ENCODE peak calls at places on chromosomes 5 and 9, in ten cellular contexts. J is right lobe of liver, M is IMR-90, H is suprapubic skin, B is H1, F is ovary, O is transverse colon, V is HCT116, T is uterus, K is tibial nerve. E is an unnamed sample. For H3K4me1 and H3K36me3, the result is how much of the 10 kb centered on the place peaks cover.

GRCh38 chr9:118751848-118752223 is 617.4 kb downstream of the BRINP1 start:
- DNase-seq in J (no peak), M (no peak), H (no peak), B (no peak), F (no peak), O (no peak), V (no peak), T (no peak), K (no peak), E (no peak)

GRCh38 chr5:17219431-17219830 is 2.0 kb downstream of the BASP1 start:
- DNase-seq in J (no peak), M (no peak), H (no peak), B (no peak), F (no peak), O (no peak), V (no peak), T (no peak), K (no peak), E (no peak)

GRCh38 chr5:127647361-127647958 is 1.4 kb upstream of the CTXN3 start:
- DNase-seq in J (no peak), M (no peak), H (no peak), B (no peak), F (no peak), O (no peak), V (no peak), T (no peak), K (no peak), E (no peak)

GRCh38 chr5:122907238-122907637 is 61.8 kb downstream of the SNX24 start:
- DNase-seq in J (no peak), M (peak), H (no peak), B (no peak), F (no peak), O (no peak), V (no peak), T (no peak), K (no peak), E (no peak)

GRCh38 chr9:70131296-70131695 is 87.6 kb downstream of the MAMDC2 start:
- DNase-seq in J (no peak), M (no peak), H (no peak), B (no peak), F (no peak), O (no peak), V (no peak), T (no peak), K (no peak), E (no peak)

GRCh38 chr5:93053825-93054224 is 527.2 kb downstream of the NR2F1-AS1 start:
- DNase-seq in J (no peak), M (peak), H (no peak), B (no peak), F (no peak), O (no peak), V (no peak), T (no peak), K (no peak), E (no peak)

GRCh38 chr9:109051733-109052132 is 38.4 kb upstream of the CTNNAL1 start:
- DNase-seq in J (no peak), M (no peak), H (no peak), B (no peak), F (no peak), O (no peak), V (no peak), T (no peak), K (no peak), E (no peak)

GRCh38 chr5:152187668-152188067 is 217.4 kb downstream of the NMUR2 start:
- DNase-seq in J (no peak), M (no peak), H (no peak), B (no peak), F (no peak), O (no peak), V (no peak), T (no peak), K (no peak), E (no peak)

GRCh38 chr5:112142769-112143270 is 276.3 kb downstream of the EPB41L4A start:
- DNase-seq in J (no peak), M (peak), H (no peak), B (no peak), F (no peak), O (no peak), V (no peak), T (no peak), K (no peak), E (peak)

GRCh38 chr5:43110606-43111170 is 10.0 kb upstream of the ZNF131 start:
- DNase-seq in J (no peak), M (no peak), H (no peak), B (no peak), F (no peak), O (peak), V (peak), T (no peak), K (no peak), E (no peak)

GRCh38 chr5:135015942-135016341 is 18.1 kb downstream of the PITX1 start:
- DNase-seq in J (no peak), M (no peak), H (no peak), B (no peak), F (no peak), O (no peak), V (no peak), T (no peak), K (no peak), E (no peak)

GRCh38 chr9:108104991-108105390 is 615.4 kb upstream of the KLF4 start:
- DNase-seq in J (no peak), M (no peak), H (no peak), B (no peak), F (no peak), O (no peak), V (no peak), T (no peak), K (no peak), E (no peak)

GRCh38 chr5:33362915-33363314 is 77.8 kb upstream of the TARS1 start:
- DNase-seq in J (no peak), M (peak), H (no peak), B (no peak), F (peak), O (peak), V (no peak), T (peak), K (no peak), E (peak)

GRCh38 chr5:134374234-134374633 is 2.9 kb downstream of the UBE2B start:
- DNase-seq in J (no peak), M (no peak), H (no peak), B (no peak), F (no peak), O (no peak), V (no peak), T (no peak), K (no peak), E (no peak)

GRCh38 chr5:97093193-97093592 is 49.2 kb downstream of the LIX1 start:
- DNase-seq in J (no peak), M (no peak), H (no peak), B (no peak), F (no peak), O (no peak), V (no peak), T (no peak), K (no peak), E (no peak)
- H3K4me1 ChIP-seq in J (under half), M (under half), H (under half), B (under half), F (under half), O (under half), V (under half), T (under half), K (under half), E (under half)

GRCh38 chr5:109409844-109410388 is at the start of gene PJA2:
- DNase-seq in J (peak), M (peak), H (peak), B (peak), F (peak), O (peak), V (peak), T (peak), K (peak), E (peak)
- TF ChIP-seq POLR2A in J (peak), M (no peak), H (peak), B (no peak), F (peak), O (peak), V (peak), T (peak), K (peak), E (peak)

GRCh38 chr5:132928008-132928407 is 35.4 kb downstream of the AFF4 start:
- DNase-seq in J (no peak), M (no peak), H (no peak), B (no peak), F (no peak), O (no peak), V (no peak), T (no peak), K (no peak), E (no peak)

GRCh38 chr5:132927355-132927754 is 36.1 kb downstream of the AFF4 start:
- DNase-seq in J (no peak), M (no peak), H (no peak), B (no peak), F (no peak), O (no peak), V (no peak), T (no peak), K (no peak), E (no peak)

DNA sequence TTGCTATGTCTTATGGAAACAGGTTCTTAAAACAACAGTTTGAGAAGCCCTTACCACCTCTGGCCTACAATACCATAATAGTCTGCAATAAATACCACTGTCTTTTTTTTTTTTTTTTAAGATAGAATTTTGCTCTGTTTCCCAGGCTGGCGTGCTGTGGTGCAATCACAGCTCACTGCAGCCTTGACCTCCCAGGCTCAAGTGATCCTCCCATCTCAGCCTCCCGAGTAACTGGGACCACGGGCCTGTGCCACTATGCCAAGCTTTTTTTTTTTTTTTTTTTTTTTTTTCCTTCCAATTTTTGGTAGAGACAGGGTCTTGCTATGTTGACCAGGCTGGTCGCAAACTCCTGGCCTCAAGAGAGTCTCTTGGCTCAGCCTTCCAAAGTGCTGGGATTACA is 37.0 kb downstream of the AFF4 start:
- DNase-seq in J (no peak), M (no peak), H (no peak), B (no peak), F (no peak), O (no peak), V (no peak), T (no peak), K (no peak), E (no peak)
- H3K36me3 ChIP-seq in J (half or more), M (under half), H (half or more), B (under half), F (under half), O (under half), V (under half), T (under half), K (half or more), E (under half)

DNA sequence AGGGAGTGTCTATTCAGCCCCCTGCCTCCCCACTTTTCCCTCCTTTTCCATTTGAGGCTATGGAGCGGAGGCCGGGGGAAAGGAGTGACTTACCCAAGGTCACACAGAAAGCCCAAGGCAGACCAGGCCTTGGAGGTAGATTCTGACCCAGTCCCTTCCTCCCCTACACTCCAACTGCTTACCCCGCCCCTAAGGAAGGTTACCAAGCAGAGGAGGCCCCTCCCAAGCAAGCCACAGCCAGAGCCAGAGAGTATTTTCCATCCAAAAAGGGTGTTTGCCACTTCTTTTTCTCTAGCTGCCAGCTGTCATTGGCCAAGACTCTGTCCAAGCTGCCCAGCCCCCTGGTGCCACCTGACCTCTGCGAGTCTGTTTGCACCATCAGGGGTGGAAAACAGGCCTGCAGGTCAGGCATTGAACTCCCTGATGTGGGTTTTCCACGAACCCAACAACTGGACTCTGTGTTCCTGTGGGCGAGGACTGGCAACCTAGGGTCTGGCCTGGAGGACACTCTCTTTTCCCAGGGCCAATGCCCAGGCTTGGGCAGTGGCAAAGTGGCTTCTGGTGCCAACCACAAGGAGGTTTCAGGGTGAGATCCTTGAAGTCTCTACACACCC is 6.3 kb upstream of the ASS1 start:
- DNase-seq in J (peak), M (no peak), H (no peak), B (no peak), F (no peak), O (no peak), V (no peak), T (no peak), K (no peak), E (no peak)
- H3K4me1 ChIP-seq in J (under half), M (under half), H (under half), B (under half), F (under half), O (under half), V (under half), T (under half), K (under half), E (under half)

E was measured in body of pancreas.